ENCODE peak calls at places on chromosome 6, in ten cellular contexts. E is Peyer's patch; U is ovary; J is CD8-positive, alpha-beta memory T cell; O is GM23248; B is CD8-positive, alpha-beta T cell; V is IMR-90; I is tibial artery; C is BE2C; Q is bronchial epithelial cell. Y is an unnamed sample. For H3K36me3, the result is how much of the 10 kb centered on the place peaks cover.

GRCh38 chr6:63573140-63573898 is 1.0 kb downstream of the LOC128125822 start:
- DNase-seq in I (peak), Q (peak), B (peak), O (peak), U (peak), E (peak), V (peak), C (peak), J (peak), Y (peak)

GRCh38 chr6:3882865-3883264 is 33.7 kb downstream of the FAM50B start:
- DNase-seq in Q (no peak), O (peak), I (peak), V (peak), B (no peak), J (no peak), U (no peak), E (no peak), C (no peak), Y (no peak)

GRCh38 chr6:69861986-69862385 is 4.4 kb upstream of the COL19A1 start:
- DNase-seq in B (no peak), I (no peak), O (no peak), U (no peak), Q (peak), C (no peak), J (no peak), V (no peak), E (no peak), Y (peak)

GRCh38 chr6:141164042-141164748 is 968.5 kb upstream of the GJE1 start:
- DNase-seq in U (no peak), V (peak), J (no peak), O (no peak), Q (peak), E (no peak), B (no peak), I (no peak), C (no peak), Y (no peak)

GRCh38 chr6:52393780-52394179 is 26.4 kb upstream of the EFHC1 start:
- DNase-seq in Q (no peak), V (no peak), C (no peak), J (no peak), B (no peak), O (no peak), U (no peak), E (no peak), I (no peak), Y (no peak)

GRCh38 chr6:7313505-7314165 is 636 bp upstream of the SSR1 start:
- DNase-seq in Q (peak), U (no peak), C (no peak), V (no peak), E (no peak), B (no peak), O (no peak), I (no peak), J (no peak), Y (no peak)

GRCh38 chr6:123091091-123091895 is 95.3 kb downstream of the CLVS2 start:
- DNase-seq in E (no peak), J (no peak), U (no peak), O (no peak), Q (peak), B (no peak), C (no peak), V (no peak), I (no peak), Y (no peak)

GRCh38 chr6:106591111-106591825 is 38.0 kb downstream of the RTN4IP1 start:
- DNase-seq in U (no peak), J (no peak), E (no peak), V (peak), Q (peak), B (no peak), O (peak), I (no peak), C (no peak), Y (no peak)

GRCh38 chr6:114638346-114638745 is 295.5 kb upstream of the HS3ST5 start:
- DNase-seq in V (no peak), C (no peak), E (no peak), I (no peak), O (no peak), U (no peak), J (no peak), Q (no peak), B (no peak), Y (peak)

GRCh38 chr6:33640361-33640760 is 19.2 kb downstream of the ITPR3 start:
- DNase-seq in E (no peak), B (no peak), O (no peak), C (no peak), I (no peak), U (no peak), J (no peak), Q (no peak), V (no peak), Y (no peak)

GRCh38 chr6:130183271-130184222 is 39.2 kb downstream of the SAMD3 start:
- DNase-seq in J (peak), V (no peak), E (peak), O (no peak), Q (no peak), U (no peak), I (no peak), C (no peak), B (peak), Y (no peak)

GRCh38 chr6:154247119-154247814 is 109.3 kb downstream of the IPCEF1 start:
- DNase-seq in V (no peak), Q (peak), O (no peak), B (no peak), J (no peak), C (no peak), E (peak), I (no peak), U (no peak), Y (no peak)

GRCh38 chr6:2921520-2922115 is 18.5 kb upstream of the SERPINB9 start:
- DNase-seq in I (no peak), Q (no peak), E (peak), B (no peak), C (no peak), V (no peak), U (no peak), J (no peak), O (no peak), Y (no peak)

GRCh38 chr6:108549741-108550140 is 11.0 kb upstream of the FOXO3 start:
- DNase-seq in E (no peak), B (no peak), V (no peak), Q (no peak), J (no peak), I (no peak), O (peak), U (no peak), C (no peak), Y (no peak)

GRCh38 chr6:90186637-90187361 is 109.8 kb downstream of the BACH2 start:
- DNase-seq in O (no peak), J (no peak), E (no peak), U (no peak), C (no peak), V (no peak), Q (peak), B (no peak), I (no peak), Y (peak)

GRCh38 chr6:125273965-125274364 is 27.8 kb downstream of the HDDC2 start:
- DNase-seq in V (peak), O (peak), U (no peak), J (no peak), C (peak), E (peak), B (no peak), I (no peak), Q (peak), Y (no peak)

GRCh38 chr6:15023448-15023847 is 222.4 kb upstream of the JARID2 start:
- DNase-seq in Q (peak), U (no peak), O (no peak), I (no peak), J (peak), E (no peak), V (no peak), B (peak), C (no peak), Y (no peak)

GRCh38 chr6:42088101-42088591 is 37.8 kb downstream of the TAF8 start:
- DNase-seq in B (no peak), U (no peak), Q (peak), C (no peak), V (peak), E (no peak), I (no peak), J (no peak), O (no peak), Y (no peak)

GRCh38 chr6:26200918-26201721 is 113.9 kb downstream of the HFE start:
- DNase-seq in J (no peak), C (no peak), O (no peak), B (no peak), V (no peak), E (no peak), I (no peak), Q (no peak), U (no peak), Y (no peak)

GRCh38 chr6:17910178-17910577 is 77.3 kb downstream of the KIF13A start:
- DNase-seq in C (no peak), U (no peak), I (no peak), V (no peak), J (no peak), E (no peak), B (no peak), Q (no peak), O (no peak), Y (no peak)

GRCh38 chr6:157392927-157393666 is 12.1 kb downstream of the ZDHHC14 start:
- DNase-seq in O (no peak), I (no peak), C (no peak), E (peak), Q (no peak), U (no peak), B (no peak), J (no peak), V (no peak), Y (no peak)

GRCh38 chr6:149897015-149897697 is 757 bp downstream of the RAET1E start:
- DNase-seq in C (no peak), Q (peak), B (no peak), U (peak), J (no peak), V (peak), O (peak), I (peak), E (peak), Y (no peak)

GRCh38 chr6:25875563-25875905 is 1.5 kb upstream of the SLC17A3 start:
- DNase-seq in E (no peak), U (no peak), Q (no peak), O (no peak), B (no peak), J (no peak), C (no peak), V (no peak), I (no peak), Y (no peak)

GRCh38 chr6:161644521-161644920 is 370.7 kb upstream of the AGPAT4 start:
- DNase-seq in O (peak), I (no peak), E (no peak), V (no peak), B (no peak), Q (no peak), U (no peak), C (no peak), J (no peak), Y (no peak)

DNA sequence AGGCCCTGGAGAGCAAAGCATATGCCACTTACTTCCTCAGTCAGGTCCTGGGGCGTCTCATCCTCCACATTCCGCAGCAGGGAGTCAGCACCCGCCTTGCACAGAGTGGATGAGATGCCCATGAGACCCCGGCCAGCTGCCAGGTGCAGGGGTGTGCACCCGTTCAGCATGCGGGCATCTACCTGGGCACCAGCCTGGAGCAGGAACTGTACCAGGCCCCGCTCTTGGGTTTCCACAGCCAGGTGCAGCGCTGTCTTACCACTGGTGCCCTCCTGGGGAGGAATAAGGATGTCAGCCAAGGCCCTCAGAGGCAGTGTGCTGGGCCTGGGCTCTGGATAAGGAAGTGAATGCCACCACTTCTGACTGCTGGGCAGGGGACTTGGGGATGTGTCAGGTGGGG is 2.7 kb upstream of the SLC35B2 start:
- DNase-seq in Q (no peak), J (no peak), E (no peak), C (no peak), U (no peak), O (no peak), B (no peak), I (no peak), V (no peak), Y (no peak)
- H3K36me3 ChIP-seq in Q (under half), J (under half), E (under half), C (under half), U (under half), O (under half), B (under half), I (under half), V (under half), Y (under half)

GRCh38 chr6:145733770-145734169 is 1.6 kb downstream of the EPM2A start:
- DNase-seq in E (no peak), O (peak), U (no peak), V (peak), I (no peak), B (no peak), C (no peak), J (no peak), Q (no peak), Y (no peak)

GRCh38 chr6:145734486-145735355 is 599 bp downstream of the EPM2A start:
- DNase-seq in B (peak), Q (peak), J (peak), I (peak), C (peak), O (peak), U (peak), V (peak), E (peak), Y (peak)

GRCh38 chr6:145731432-145731831 is 3.9 kb downstream of the EPM2A start:
- DNase-seq in U (no peak), V (no peak), I (no peak), J (no peak), O (no peak), C (no peak), Q (no peak), B (no peak), E (no peak), Y (no peak)

GRCh38 chr6:145732788-145733187 is 2.5 kb downstream of the EPM2A start:
- DNase-seq in V (no peak), I (no peak), O (no peak), B (no peak), C (no peak), Q (no peak), U (no peak), J (no peak), E (no peak), Y (no peak)

GRCh38 chr6:145733207-145733606 is 2.1 kb downstream of the EPM2A start:
- DNase-seq in E (no peak), Q (no peak), U (no peak), O (no peak), C (no peak), I (no peak), J (no peak), B (no peak), V (no peak), Y (no peak)
- H3K4me3 ChIP-seq in E (no peak), Q (no peak), U (no peak), O (no peak), C (no peak), I (no peak), J (no peak), B (no peak), V (no peak), Y (no peak)

DNA sequence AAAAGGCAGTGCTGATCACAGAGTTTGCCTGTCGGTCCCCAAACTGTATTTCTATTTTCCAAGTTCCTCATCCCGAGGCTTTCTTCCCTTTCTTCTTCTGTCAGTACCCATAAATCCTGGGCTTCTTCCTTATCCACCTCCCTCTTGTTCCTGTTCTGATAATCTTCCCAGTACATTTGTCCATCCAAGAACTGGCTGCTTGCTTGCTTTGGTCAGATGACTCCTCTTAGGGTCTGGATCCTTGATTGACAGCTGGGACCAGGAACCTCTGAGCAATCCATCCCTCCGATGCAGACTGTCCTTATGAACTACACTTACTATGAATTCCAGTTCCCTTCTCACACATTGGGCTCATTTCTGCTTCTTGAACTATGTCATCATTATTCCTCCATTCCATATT is 275.3 kb upstream of the CITED2 start:
- DNase-seq in J (no peak), C (no peak), B (no peak), E (no peak), Q (no peak), I (no peak), V (no peak), O (no peak), U (no peak), Y (no peak)
- H3K36me3 ChIP-seq in J (under half), C (under half), B (under half), E (under half), Q (under half), I (under half), V (under half), O (under half), U (under half), Y (under half)

GRCh38 chr6:423799-424345 is 32.3 kb downstream of the IRF4 start:
- DNase-seq in O (no peak), V (no peak), J (no peak), U (no peak), Q (no peak), B (no peak), I (no peak), C (no peak), E (no peak), Y (peak)

GRCh38 chr6:421211-421610 is 29.7 kb downstream of the IRF4 start:
- DNase-seq in V (no peak), J (no peak), O (no peak), E (no peak), B (no peak), Q (no peak), I (no peak), C (no peak), U (no peak), Y (no peak)

GRCh38 chr6:423062-423798 is 31.7 kb downstream of the IRF4 start:
- DNase-seq in E (no peak), O (no peak), C (no peak), U (no peak), B (no peak), Q (no peak), J (no peak), V (no peak), I (no peak), Y (no peak)

GRCh38 chr6:424741-425417 is 33.3 kb downstream of the IRF4 start:
- DNase-seq in B (no peak), I (no peak), E (no peak), Q (no peak), U (no peak), O (no peak), V (no peak), C (no peak), J (no peak), Y (no peak)

GRCh38 chr6:422423-423061 is 31.0 kb downstream of the IRF4 start:
- DNase-seq in E (peak), O (peak), C (no peak), U (no peak), B (peak), J (no peak), Q (peak), I (no peak), V (peak), Y (no peak)
- H3K4me3 ChIP-seq in E (no peak), O (no peak), C (no peak), U (no peak), B (no peak), J (no peak), Q (no peak), I (no peak), V (no peak), Y (no peak)

GRCh38 chr6:32164295-32164694 is at the start of gene EGFL8:
- DNase-seq in J (no peak), E (no peak), U (no peak), C (no peak), O (no peak), B (no peak), V (no peak), Q (no peak), I (no peak), Y (no peak)
- H3K36me3 ChIP-seq in J (under half), E (under half), U (under half), C (under half), O (under half), B (under half), V (under half), Q (under half), I (under half), Y (under half)

GRCh38 chr6:158853872-158854213 is 34.7 kb upstream of the EZR start:
- DNase-seq in V (no peak), O (no peak), B (no peak), J (no peak), E (no peak), U (no peak), C (no peak), I (no peak), Q (no peak), Y (peak)
- H3K4me3 ChIP-seq in V (no peak), O (no peak), B (peak), J (peak), E (peak), U (no peak), C (no peak), I (no peak), Q (no peak), Y (no peak)